ENCODE peak calls at places on chromosomes 11 and 22, in four cellular contexts. R, F, G and P are unnamed samples.

GRCh38 chr11:2535673-2536439 is 91.0 kb downstream of the KCNQ1 start:
- DNase-seq in R (no peak), G (no peak), F (peak; percentile 4), P (peak; percentile 16)

GRCh38 chr11:28089378-28089777 is 18.6 kb downstream of the KIF18A start:
- DNase-seq in G (peak; percentile 35), F (no peak), R (no peak), P (no peak)

GRCh38 chr11:108944486-108945178 is 279.8 kb downstream of the DDX10 start:
- DNase-seq in R (no peak), G (no peak), F (no peak), P (no peak)

GRCh38 chr11:119426142-119426541 is 3.2 kb upstream of the THY1 start:
- DNase-seq in R (no peak), G (no peak), F (no peak), P (no peak)

GRCh38 chr11:73236879-73237278 is 18.8 kb downstream of the P2RY2 start:
- DNase-seq in R (peak; percentile 61), F (peak; percentile 55), G (peak; percentile 63), P (peak; percentile 48)

GRCh38 chr11:130940706-130941105 is 24.4 kb upstream of the SNX19 start:
- DNase-seq in G (no peak), R (no peak), F (no peak), P (no peak)

GRCh38 chr11:446886-447285 is 3.2 kb upstream of the PTDSS2 start:
- DNase-seq in R (peak; percentile 24), G (no peak), F (no peak), P (peak; percentile 61)

GRCh38 chr11:93715797-93716396 is 25.4 kb downstream of the TAF1D start:
- DNase-seq in F (no peak), R (no peak), G (no peak), P (no peak)

GRCh38 chr22:32752868-32753520 is 48.5 kb upstream of the TIMP3 start:
- DNase-seq in F (no peak), R (no peak), G (no peak), P (peak; percentile 62)

GRCh38 chr11:118263694-118264567 is at the start of gene MPZL2:
- DNase-seq in R (no peak), G (no peak), F (peak; percentile 85), P (no peak)

GRCh38 chr11:67282155-67282875 is 6.8 kb upstream of the ANKRD13D start:
- DNase-seq in R (no peak), F (peak; percentile 5), G (no peak), P (no peak)

GRCh38 chr11:122617926-122618325 is 37.6 kb upstream of the UBASH3B start:
- DNase-seq in R (no peak), F (no peak), G (no peak), P (no peak)

GRCh38 chr11:45289369-45289768 is 3.2 kb upstream of the SYT13 start:
- DNase-seq in R (no peak), G (peak; percentile 66), F (no peak), P (no peak)

GRCh38 chr11:50072226-50073112 is 39.8 kb downstream of the OR4C45 start:
- DNase-seq in R (no peak), G (no peak), F (no peak), P (no peak)

GRCh38 chr11:74949748-74950127 is 672 bp downstream of the SPCS2 start:
- DNase-seq in F (no peak), G (no peak), R (peak; percentile 9), P (no peak)

GRCh38 chr11:28878025-28878424 is 769.8 kb downstream of the METTL15 start:
- DNase-seq in R (no peak), G (peak; percentile 60), F (no peak), P (no peak)

GRCh38 chr22:19959587-19960490 is 18.2 kb upstream of the TXNRD2 start:
- DNase-seq in R (no peak), G (no peak), F (no peak), P (peak; percentile 20)

GRCh38 chr22:19958083-19959042 is 16.7 kb upstream of the TXNRD2 start:
- DNase-seq in G (no peak), R (no peak), F (no peak), P (no peak)

GRCh38 chr22:19960491-19961200 is 19.0 kb upstream of the TXNRD2 start:
- DNase-seq in F (no peak), R (no peak), G (no peak), P (no peak)

GRCh38 chr22:19957445-19957844 is 15.8 kb upstream of the TXNRD2 start:
- DNase-seq in R (no peak), G (no peak), F (no peak), P (peak; percentile 21)

DNA sequence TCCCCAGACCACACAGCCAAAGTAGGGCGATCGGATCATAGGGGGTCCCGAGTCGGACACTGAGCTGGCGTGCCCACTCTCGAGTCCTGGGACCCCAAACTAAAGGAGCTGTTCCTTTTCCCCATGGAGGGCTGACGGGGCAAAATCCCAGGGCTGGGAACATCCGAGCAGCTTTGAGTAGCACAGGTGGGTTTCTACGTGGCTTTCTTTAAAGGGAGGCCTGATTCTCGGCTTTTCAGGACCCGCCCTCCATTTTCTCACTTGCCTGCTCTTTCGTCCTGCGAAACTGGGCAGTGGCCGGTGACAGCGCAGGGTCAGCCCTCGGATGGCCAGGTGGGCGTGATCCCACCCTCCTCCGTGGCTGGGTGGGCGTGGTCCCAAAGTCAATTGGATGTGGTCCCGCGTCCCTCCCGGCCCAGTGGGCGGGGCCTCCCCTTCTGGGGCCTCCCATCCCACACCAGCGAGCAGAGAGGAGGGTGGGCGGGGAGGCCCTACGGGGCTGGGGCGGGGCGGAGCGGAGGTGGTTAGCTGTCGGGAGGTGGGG is 17.5 kb upstream of the TXNRD2 start:
- DNase-seq in F (peak; percentile 86), R (no peak), G (no peak), P (peak; percentile 77)
- H3K4me1 ChIP-seq in F (peaks cover 60% of the 10 kb centered on the region), R (peaks cover 5% of the 10 kb centered on the region), G (peaks cover 7% of the 10 kb centered on the region), P (peaks cover 53% of the 10 kb centered on the region)

DNA sequence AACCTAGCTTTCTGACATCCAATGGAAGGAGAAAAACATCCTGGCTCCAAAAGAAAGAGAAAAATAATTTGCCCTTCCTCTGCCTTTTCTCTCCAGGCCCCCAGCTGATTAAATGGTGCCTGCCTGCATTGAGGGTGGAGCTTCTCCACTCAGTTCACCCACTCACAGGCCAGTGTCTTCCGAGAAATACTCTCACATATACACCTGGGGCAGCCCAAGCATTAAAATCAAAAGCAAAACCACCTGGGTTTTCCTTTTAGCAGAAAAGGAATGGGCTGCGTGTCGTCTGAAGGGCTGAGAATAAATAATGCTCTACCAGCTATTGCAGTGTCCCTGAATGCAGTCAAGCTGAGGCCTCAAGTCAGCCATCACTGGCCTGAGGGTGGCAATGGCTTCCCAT is 1143.8 kb upstream of the TENM4 start:
- DNase-seq in R (no peak), F (no peak), G (no peak), P (no peak)
- H3K4me3 ChIP-seq in R (no peak overlapping the region), F (no peak overlapping the region), G (no peak overlapping the region), P (no peak overlapping the region)

GRCh38 chr22:43498856-43499253 is 87.0 kb downstream of the MPPED1 start:
- DNase-seq in R (no peak), F (no peak), G (no peak), P (no peak)
- TF ChIP-seq CTCF in R (no peak), F (no peak), G (no peak), P (no peak)

DNA sequence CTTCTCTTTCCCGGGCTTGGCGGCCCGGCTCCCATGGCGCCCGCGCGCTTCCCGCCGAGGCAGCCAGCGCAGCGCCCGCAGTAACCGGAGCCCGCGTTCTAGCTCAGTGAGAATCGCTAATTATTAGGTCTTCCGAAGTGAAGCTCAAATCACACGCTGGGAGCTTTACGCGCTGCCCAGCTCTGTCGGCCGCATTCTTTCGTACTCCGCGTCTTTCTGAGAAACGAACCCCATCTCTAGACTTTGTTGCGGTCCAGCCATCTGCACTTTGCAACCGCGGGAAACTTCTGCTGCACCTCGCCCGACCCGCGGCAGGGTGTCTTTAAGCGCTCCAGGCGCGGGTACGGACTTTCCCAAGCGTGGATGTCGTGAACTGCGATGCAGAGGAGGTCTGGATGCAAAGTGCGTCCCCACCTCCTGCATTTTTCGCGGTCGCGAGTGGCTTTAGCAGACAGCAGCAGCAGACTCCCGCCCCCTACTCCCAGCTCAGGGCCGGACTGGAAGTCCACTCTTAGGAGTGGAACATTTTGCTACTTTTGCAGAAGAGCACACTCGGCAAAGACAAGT is 6.0 kb upstream of the PAX6 start:
- DNase-seq in R (no peak), F (no peak), G (no peak), P (no peak)
- H3K4me1 ChIP-seq in R (no peaks in the 10 kb centered on the region), F (peaks cover 62% of the 10 kb centered on the region), G (no peaks in the 10 kb centered on the region), P (peaks cover 42% of the 10 kb centered on the region)

DNA sequence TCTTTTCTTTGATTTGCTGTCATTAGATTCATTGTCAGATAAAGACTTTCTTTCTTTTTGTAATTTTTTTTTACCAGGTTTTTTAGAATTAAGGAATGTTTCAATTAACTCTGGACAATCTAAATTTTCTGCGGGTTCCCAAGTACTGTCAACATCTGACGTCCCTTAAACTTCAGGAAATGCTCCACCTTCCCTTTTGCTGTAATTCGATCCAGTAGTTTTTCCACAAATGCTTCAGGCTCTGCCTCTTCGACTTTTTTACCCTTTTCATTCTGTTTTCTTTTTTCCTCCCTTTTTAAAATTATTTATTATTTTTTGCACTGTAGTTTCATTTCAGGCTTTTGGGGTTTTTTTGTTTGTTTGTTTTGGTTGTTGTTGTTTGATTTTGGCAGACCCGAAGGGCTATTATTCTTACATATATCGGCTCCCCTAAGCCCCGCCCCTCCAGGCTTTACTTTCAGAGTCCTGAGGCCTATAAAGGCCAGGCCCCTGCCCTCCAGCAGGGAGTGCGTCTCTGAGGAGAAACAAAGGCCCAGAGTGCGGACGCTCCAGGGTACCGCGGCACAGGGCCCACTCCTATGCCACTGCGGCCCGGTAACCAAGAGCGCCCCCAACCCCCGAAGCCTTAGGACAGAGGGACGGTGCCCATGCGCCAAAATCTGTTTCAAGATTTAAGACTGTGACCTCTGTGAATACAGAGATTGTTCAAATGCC is 116.4 kb downstream of the TYR start:
- DNase-seq in R (no peak), G (no peak), F (peak; percentile 26), P (no peak)
- H3K4me3 ChIP-seq in R (no peak overlapping the region), G (no peak overlapping the region), F (no peak overlapping the region), P (peak overlapping the region; percentile 30)